ENCODE peak calls at places on chromosomes 7 and 10, in seven cellular contexts. M is A549, H is tibial nerve, W is SK-N-SH, F is GM12878, S is HepG2, E is ovary. J is an unnamed sample.

GRCh38 chr10:100731603-100732596 is 13.5 kb upstream of the PAX2 start:
- DNase-seq in M (no peak), H (no peak), W (peak), F (no peak), S (no peak), E (no peak), J (no peak)

GRCh38 chr7:155862516-155863257 is 50.4 kb upstream of the SHH start:
- DNase-seq in M (peak), H (no peak), W (no peak), F (no peak), S (no peak), E (no peak), J (peak)

GRCh38 chr10:6062101-6062771 is at the start of gene IL2RA:
- DNase-seq in M (no peak), H (no peak), W (no peak), F (no peak), S (no peak), E (no peak), J (peak)

GRCh38 chr7:36597099-36597773 is 127.1 kb downstream of the AOAH start:
- DNase-seq in M (peak), H (no peak), W (no peak), F (no peak), S (no peak), E (no peak), J (no peak)

GRCh38 chr10:116654816-116655215 is 34.1 kb downstream of the PNLIPRP2 start:
- DNase-seq in M (peak), H (no peak), W (peak), F (no peak), S (peak), E (no peak), J (no peak)

GRCh38 chr10:127694580-127695193 is 42.3 kb upstream of the FOXI2 start:
- DNase-seq in M (peak), H (no peak), W (peak), F (no peak), S (peak), E (no peak), J (no peak)

GRCh38 chr7:52877240-52877639 is 158.2 kb upstream of the POM121L12 start:
- DNase-seq in M (no peak), H (no peak), W (no peak), F (no peak), S (no peak), E (no peak), J (no peak)

GRCh38 chr10:5566606-5567005 is 41.8 kb downstream of the CALML3 start:
- DNase-seq in M (no peak), H (no peak), W (no peak), F (no peak), S (no peak), E (no peak), J (no peak)

GRCh38 chr7:135441791-135442190 is 68.1 kb downstream of the CNOT4 start:
- DNase-seq in M (peak), H (no peak), W (no peak), F (no peak), S (no peak), E (no peak), J (no peak)

GRCh38 chr7:27130540-27131389 is at the start of gene HOXA4:
- DNase-seq in M (peak), H (peak), W (peak), F (no peak), S (peak), E (peak), J (peak)

GRCh38 chr10:124119933-124120332 is 26.5 kb upstream of the CHST15 start:
- DNase-seq in M (no peak), H (no peak), W (no peak), F (no peak), S (no peak), E (no peak), J (no peak)

GRCh38 chr7:151060416-151061234 is 1.2 kb downstream of the SLC4A2 start:
- DNase-seq in M (peak), H (no peak), W (peak), F (no peak), S (peak), E (peak), J (peak)
- TF ChIP-seq EP300 in M (no peak), H (peak), W (no peak), F (no peak), S (no peak), E (no peak), J (no peak)

DNA sequence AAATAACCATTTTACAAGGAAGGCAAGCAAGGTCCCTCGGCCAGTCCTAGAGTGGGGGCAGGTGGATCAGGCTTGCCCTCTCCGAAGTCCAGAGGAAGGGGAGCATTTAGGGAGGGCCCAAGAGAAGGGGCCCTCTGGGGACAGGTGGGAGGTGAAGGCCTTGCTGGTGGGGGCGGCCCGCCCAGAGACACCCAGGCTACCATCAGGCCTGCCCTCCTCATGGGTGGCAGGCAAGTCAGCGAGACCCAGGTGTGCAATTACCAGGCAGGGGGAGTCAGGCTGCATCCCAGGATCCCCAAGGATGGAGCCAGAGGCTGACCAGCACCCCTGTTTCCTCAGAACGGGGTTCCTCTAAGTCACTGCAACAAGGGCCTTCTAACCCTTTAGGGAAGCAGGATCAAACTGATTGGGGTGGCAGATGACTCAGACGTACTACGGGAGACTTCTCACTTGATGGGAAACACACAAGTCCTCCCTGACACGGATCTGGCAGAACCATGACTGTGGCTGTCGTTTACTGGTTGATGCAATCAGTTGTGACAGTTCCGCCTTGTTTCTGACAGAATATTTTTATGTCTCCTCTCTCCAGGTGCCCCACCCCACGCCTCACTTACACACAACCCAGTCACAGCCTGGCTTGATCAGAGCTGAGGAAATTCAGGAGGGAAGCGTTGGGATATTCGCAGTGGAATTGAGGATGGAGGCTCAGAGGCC is 8.2 kb downstream of the LOXL4 start:
- DNase-seq in M (no peak), H (no peak), W (no peak), F (no peak), S (no peak), E (no peak), J (no peak)
- TF ChIP-seq EP300 in M (no peak), H (no peak), W (no peak), F (no peak), S (no peak), E (no peak), J (no peak)

GRCh38 chr7:55247466-55247865 is 117.7 kb upstream of the LANCL2 start:
- DNase-seq in M (no peak), H (no peak), W (no peak), F (no peak), S (no peak), E (no peak), J (no peak)

GRCh38 chr7:55244346-55244745 is 120.8 kb upstream of the LANCL2 start:
- DNase-seq in M (no peak), H (no peak), W (no peak), F (no peak), S (no peak), E (no peak), J (no peak)

GRCh38 chr7:55242613-55243012 is 122.5 kb upstream of the LANCL2 start:
- DNase-seq in M (no peak), H (no peak), W (no peak), F (no peak), S (no peak), E (no peak), J (no peak)

GRCh38 chr7:55246181-55246580 is 119.0 kb upstream of the LANCL2 start:
- DNase-seq in M (no peak), H (no peak), W (no peak), F (no peak), S (no peak), E (no peak), J (no peak)

DNA sequence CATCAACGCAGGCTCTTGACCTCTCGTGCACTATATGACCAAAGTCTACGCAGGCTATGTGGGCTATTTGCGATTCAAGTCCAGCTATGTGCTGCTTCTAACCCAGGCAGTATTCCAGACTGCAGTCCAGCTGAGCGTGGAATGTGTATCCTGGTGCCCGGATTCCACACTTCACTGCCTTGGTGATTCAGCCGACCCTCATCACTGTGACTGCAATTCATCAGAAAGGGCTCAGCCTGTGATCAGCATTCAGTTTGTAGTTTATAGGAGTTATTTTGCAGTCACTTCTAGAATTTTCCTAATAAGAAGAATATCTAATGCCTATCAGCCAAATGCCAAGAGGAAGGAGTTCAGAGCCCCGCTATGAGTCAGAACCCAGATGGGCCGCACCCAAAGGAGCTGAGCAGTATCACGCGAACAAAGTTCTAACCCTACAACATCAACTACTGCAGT is 119.8 kb upstream of the LANCL2 start:
- DNase-seq in M (no peak), H (no peak), W (no peak), F (no peak), S (peak), E (no peak), J (no peak)
- TF ChIP-seq EP300 in M (no peak), H (no peak), W (no peak), F (no peak), S (no peak), E (no peak), J (no peak)

GRCh38 chr10:58856508-58857240 is 319.8 kb upstream of the PHYHIPL start:
- DNase-seq in M (peak), H (peak), W (no peak), F (no peak), S (peak), E (no peak), J (no peak)
- TF ChIP-seq EP300 in M (peak), H (peak), W (no peak), F (no peak), S (no peak), E (no peak), J (peak)

DNA sequence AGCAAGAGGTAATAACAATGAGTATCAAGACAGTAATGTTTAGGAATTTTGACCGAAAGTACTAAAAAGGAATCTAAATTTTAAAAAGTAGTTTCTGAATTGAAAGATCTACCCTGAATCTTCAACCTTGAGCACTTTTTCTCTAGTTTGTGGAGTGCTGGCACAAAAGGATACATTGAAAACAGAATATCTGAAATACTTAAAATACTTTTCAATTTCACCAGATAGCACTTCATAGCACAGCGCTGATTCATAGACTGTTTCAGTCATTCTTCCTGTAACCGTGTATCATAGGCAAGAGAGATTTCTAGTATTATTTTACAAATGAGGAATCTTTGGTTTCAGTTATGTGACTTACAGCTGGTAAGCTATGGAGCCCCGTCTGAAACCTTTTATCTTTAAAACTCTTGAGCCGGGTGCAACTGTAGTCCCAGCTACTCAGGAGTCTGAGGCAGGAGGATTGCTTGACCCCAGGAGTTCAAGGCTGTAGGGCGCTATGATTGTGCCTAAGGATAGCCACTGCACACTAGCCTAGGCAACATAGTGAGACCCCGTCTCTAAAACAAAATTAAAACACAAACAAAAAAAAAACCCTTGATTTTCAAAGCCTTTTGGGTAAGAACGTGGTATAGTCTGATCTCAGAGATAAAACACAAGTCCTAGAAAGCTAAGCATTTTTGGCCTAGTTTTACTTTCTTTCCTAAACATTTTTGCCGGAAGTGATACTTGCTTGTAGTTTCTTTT is 35.1 kb downstream of the FHIP2A start:
- DNase-seq in M (peak), H (no peak), W (no peak), F (no peak), S (no peak), E (no peak), J (no peak)
- TF ChIP-seq EP300 in M (no peak), H (no peak), W (no peak), F (no peak), S (no peak), E (no peak), J (no peak)

DNA sequence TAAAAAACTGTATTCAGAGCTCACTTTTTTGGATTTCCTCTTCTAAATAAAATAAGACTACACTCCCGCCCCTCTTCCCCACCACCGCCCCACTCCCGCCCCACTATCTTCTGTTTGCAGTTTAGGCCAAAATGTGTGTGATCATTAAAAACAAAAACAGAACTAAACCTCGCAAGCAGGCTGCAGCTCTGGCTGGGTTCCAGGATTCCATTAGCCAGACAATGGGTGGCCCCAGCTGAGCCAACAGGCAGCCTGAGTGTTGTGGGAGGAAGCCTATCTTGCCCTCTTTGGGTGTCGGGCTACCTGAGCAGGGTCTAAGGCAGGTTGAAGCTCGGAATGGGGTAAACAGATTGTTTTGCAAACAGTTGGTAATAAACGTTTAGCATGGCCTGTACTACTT is 41.7 kb downstream of the ARL4A start:
- DNase-seq in M (no peak), H (peak), W (peak), F (no peak), S (peak), E (peak), J (peak)
- TF ChIP-seq EP300 in M (no peak), H (peak), W (peak), F (no peak), S (no peak), E (no peak), J (no peak)

DNA sequence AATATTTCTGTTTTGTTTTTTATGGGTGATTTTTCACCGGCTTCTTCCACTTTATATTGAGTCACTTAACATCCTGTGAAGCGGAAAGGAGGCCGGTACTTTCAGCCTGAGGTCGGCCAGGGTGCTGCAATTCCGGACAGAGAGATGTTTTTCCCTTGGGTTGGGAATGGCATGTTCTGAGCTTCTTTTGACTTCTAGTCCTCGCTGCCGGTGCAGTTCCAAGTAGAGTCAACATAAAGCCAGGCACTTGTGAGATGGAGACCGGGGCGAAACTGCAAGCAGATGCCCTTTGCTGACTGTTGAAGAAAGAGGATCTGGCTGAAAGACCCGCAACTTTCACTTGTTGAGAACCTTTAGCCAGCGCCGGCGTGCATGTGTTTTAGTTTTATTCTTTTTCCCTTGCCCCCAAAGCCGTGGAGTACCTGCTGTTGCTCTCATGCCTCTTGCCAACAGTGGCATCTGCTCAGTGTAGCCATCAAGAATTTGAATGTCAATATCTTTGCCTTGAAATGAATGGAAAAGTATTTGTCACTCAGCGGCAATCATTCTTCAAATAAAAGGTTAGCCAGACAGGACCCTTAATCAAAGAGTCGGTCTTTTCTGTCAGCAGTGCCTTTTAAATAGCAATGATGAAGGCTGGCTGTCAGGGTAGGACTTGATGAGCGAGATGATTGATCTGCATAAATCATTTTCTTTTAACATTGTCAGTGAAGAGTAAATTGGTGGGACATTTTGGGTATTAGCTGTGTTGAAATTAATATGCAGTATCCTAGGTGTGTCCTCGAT is 351.2 kb downstream of the LRMDA start:
- DNase-seq in M (no peak), H (no peak), W (no peak), F (no peak), S (no peak), E (no peak), J (no peak)
- TF ChIP-seq EP300 in M (no peak), H (peak), W (no peak), F (no peak), S (no peak), E (no peak), J (no peak)

DNA sequence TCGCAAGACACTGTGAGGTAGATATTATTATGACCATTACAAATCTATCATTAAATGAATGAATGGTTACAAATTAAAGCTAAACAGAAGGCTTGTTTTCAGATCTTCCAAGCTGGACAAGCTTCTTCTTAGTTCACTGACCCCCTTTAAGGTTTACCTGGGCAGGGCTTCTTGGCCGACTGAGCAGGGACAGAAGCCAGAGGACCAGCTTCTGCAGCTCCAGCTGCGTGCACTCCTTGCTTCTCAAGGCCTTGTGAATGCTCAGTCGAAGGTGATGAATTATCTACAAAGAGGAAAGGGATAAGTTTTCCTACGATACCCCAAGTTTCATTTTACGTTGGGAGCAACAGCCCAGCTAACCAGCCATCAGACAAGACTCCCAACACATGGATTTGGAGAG is 9.3 kb downstream of the ZC3HAV1L start:
- DNase-seq in M (no peak), H (no peak), W (no peak), F (no peak), S (no peak), E (no peak), J (no peak)
- TF ChIP-seq EP300 in M (no peak), H (no peak), W (no peak), F (no peak), S (no peak), E (no peak), J (no peak)

GRCh38 chr10:77135555-77135954 is 502.1 kb downstream of the KCNMA1 start:
- DNase-seq in M (no peak), H (no peak), W (no peak), F (no peak), S (no peak), E (no peak), J (no peak)

GRCh38 chr10:77139145-77139692 is 498.4 kb downstream of the KCNMA1 start:
- DNase-seq in M (no peak), H (no peak), W (no peak), F (no peak), S (no peak), E (no peak), J (no peak)

GRCh38 chr10:77139746-77140145 is 497.9 kb downstream of the KCNMA1 start:
- DNase-seq in M (no peak), H (no peak), W (no peak), F (no peak), S (no peak), E (no peak), J (no peak)

GRCh38 chr10:77138541-77138940 is 499.1 kb downstream of the KCNMA1 start:
- DNase-seq in M (no peak), H (no peak), W (peak), F (no peak), S (no peak), E (no peak), J (no peak)
- TF ChIP-seq EP300 in M (no peak), H (no peak), W (peak), F (no peak), S (no peak), E (no peak), J (no peak)

J was measured in stomach.